ENCODE peak calls at places on chromosome 20, in four cellular contexts. One of them, this sample, is unnamed.

GRCh38 chr20:1811621-1812498 is 83.3 kb upstream of the SIRPA start:
- DNase-seq in K562: no peak
- DNase-seq in HL-60: no peak
- DNase-seq in GM12878: no peak
- DNase-seq in this sample: no peak

GRCh38 chr20:6588296-6588695 is 179.2 kb upstream of the BMP2 start:
- DNase-seq in K562: no peak
- DNase-seq in HL-60: no peak
- DNase-seq in GM12878: no peak
- DNase-seq in this sample: no peak

GRCh38 chr20:51631011-51631950 is 88.8 kb upstream of the NFATC2 start:
- DNase-seq in K562: peak
- DNase-seq in HL-60: peak
- DNase-seq in GM12878: no peak
- DNase-seq in this sample: no peak

GRCh38 chr20:59242714-59243626 is 57.4 kb upstream of the EDN3 start:
- DNase-seq in K562: no peak
- DNase-seq in HL-60: no peak
- DNase-seq in GM12878: no peak
- DNase-seq in this sample: no peak

GRCh38 chr20:20010639-20011500 is 6.3 kb upstream of the NAA20 start:
- DNase-seq in K562: no peak
- DNase-seq in HL-60: no peak
- DNase-seq in GM12878: no peak
- DNase-seq in this sample: no peak

GRCh38 chr20:9331707-9332435 is 182.5 kb upstream of the LAMP5 start:
- DNase-seq in K562: no peak
- DNase-seq in HL-60: no peak
- DNase-seq in GM12878: no peak
- DNase-seq in this sample: no peak

GRCh38 chr20:59962155-59962554 is 3.9 kb downstream of the CDH26 start:
- DNase-seq in K562: no peak
- DNase-seq in HL-60: no peak
- DNase-seq in GM12878: no peak
- DNase-seq in this sample: no peak

GRCh38 chr20:47273591-47274235 is 82.8 kb downstream of the ZMYND8 start:
- DNase-seq in K562: no peak
- DNase-seq in HL-60: no peak
- DNase-seq in GM12878: no peak
- DNase-seq in this sample: no peak

GRCh38 chr20:38842558-38842981 is 37.1 kb downstream of the PPP1R16B start:
- DNase-seq in K562: no peak
- DNase-seq in HL-60: no peak
- DNase-seq in GM12878: peak
- DNase-seq in this sample: peak

GRCh38 chr20:20549699-20550098 is 162.7 kb downstream of the RALGAPA2 start:
- DNase-seq in K562: no peak
- DNase-seq in HL-60: no peak
- DNase-seq in GM12878: no peak
- DNase-seq in this sample: no peak

GRCh38 chr20:32019156-32019510 is 8.9 kb downstream of the CCM2L start:
- DNase-seq in K562: peak
- DNase-seq in HL-60: no peak
- DNase-seq in GM12878: no peak
- DNase-seq in this sample: no peak

GRCh38 chr20:57680934-57681914 is 28.6 kb downstream of the PMEPA1 start:
- DNase-seq in K562: no peak
- DNase-seq in HL-60: no peak
- DNase-seq in GM12878: peak
- DNase-seq in this sample: no peak

GRCh38 chr20:56903421-56903820 is 274.3 kb downstream of the TFAP2C start:
- DNase-seq in K562: no peak
- DNase-seq in HL-60: no peak
- DNase-seq in GM12878: no peak
- DNase-seq in this sample: no peak

GRCh38 chr20:49644980-49645565 is 68.6 kb downstream of the B4GALT5 start:
- DNase-seq in K562: no peak
- DNase-seq in HL-60: no peak
- DNase-seq in GM12878: no peak
- DNase-seq in this sample: no peak

GRCh38 chr20:47187450-47188195 is 168.9 kb downstream of the ZMYND8 start:
- DNase-seq in K562: no peak
- DNase-seq in HL-60: no peak
- DNase-seq in GM12878: no peak
- DNase-seq in this sample: no peak

GRCh38 chr20:58880441-58880840 is 27.9 kb downstream of the GNAS start:
- DNase-seq in K562: no peak
- DNase-seq in HL-60: no peak
- DNase-seq in GM12878: no peak
- DNase-seq in this sample: no peak

GRCh38 chr20:49228676-49229075 is 9.5 kb downstream of the DDX27 start:
- DNase-seq in K562: no peak
- DNase-seq in HL-60: no peak
- DNase-seq in GM12878: no peak
- DNase-seq in this sample: no peak

GRCh38 chr20:32672982-32673727 is 586 bp downstream of the C20orf203 start:
- DNase-seq in K562: peak
- DNase-seq in HL-60: peak
- DNase-seq in GM12878: no peak
- DNase-seq in this sample: peak

GRCh38 chr20:60210779-60211617 is 252.8 kb downstream of the CDH26 start:
- DNase-seq in K562: peak
- DNase-seq in HL-60: peak
- DNase-seq in GM12878: no peak
- DNase-seq in this sample: peak

GRCh38 chr20:10581823-10582222 is 92.0 kb downstream of the JAG1 start:
- DNase-seq in K562: no peak
- DNase-seq in HL-60: no peak
- DNase-seq in GM12878: no peak
- DNase-seq in this sample: no peak

GRCh38 chr20:37327748-37328147 is 18.2 kb upstream of the SRC start:
- DNase-seq in K562: no peak
- DNase-seq in HL-60: no peak
- DNase-seq in GM12878: no peak
- DNase-seq in this sample: no peak

GRCh38 chr20:38209736-38210405 is 44.8 kb upstream of the TGM2 start:
- DNase-seq in K562: no peak
- DNase-seq in HL-60: no peak
- DNase-seq in GM12878: no peak
- DNase-seq in this sample: no peak

GRCh38 chr20:24957326-24957996 is 8.4 kb downstream of the CST7 start:
- DNase-seq in K562: no peak
- DNase-seq in HL-60: no peak
- DNase-seq in GM12878: no peak
- DNase-seq in this sample: no peak

GRCh38 chr20:41293269-41294037 is 24.1 kb downstream of the ZHX3 start:
- DNase-seq in K562: no peak
- DNase-seq in HL-60: no peak
- DNase-seq in GM12878: no peak
- DNase-seq in this sample: no peak

GRCh38 chr20:19737025-19737424 is 21.0 kb upstream of the RIN2 start:
- DNase-seq in K562: no peak
- DNase-seq in HL-60: peak
- DNase-seq in GM12878: peak
- DNase-seq in this sample: no peak

GRCh38 chr20:36629719-36630340 is 16.2 kb downstream of the SLA2 start:
- DNase-seq in K562: no peak
- DNase-seq in HL-60: no peak
- DNase-seq in GM12878: no peak
- DNase-seq in this sample: peak

GRCh38 chr20:35952480-35953410 is 1.6 kb downstream of the SCAND1 start:
- DNase-seq in K562: peak
- DNase-seq in HL-60: peak
- DNase-seq in GM12878: no peak
- DNase-seq in this sample: no peak

GRCh38 chr20:4511776-4512175 is 209.9 kb upstream of the PRND start:
- DNase-seq in K562: no peak
- DNase-seq in HL-60: no peak
- DNase-seq in GM12878: no peak
- DNase-seq in this sample: no peak

GRCh38 chr20:50292324-50293243 is 102.0 kb downstream of the CEBPB start:
- DNase-seq in K562: peak
- DNase-seq in HL-60: no peak
- DNase-seq in GM12878: no peak
- DNase-seq in this sample: no peak

GRCh38 chr20:12414446-12415274 is 497.0 kb downstream of the BTBD3 start:
- DNase-seq in K562: no peak
- DNase-seq in HL-60: no peak
- DNase-seq in GM12878: no peak
- DNase-seq in this sample: no peak

GRCh38 chr20:15188415-15188814 is 851.0 kb upstream of the FLRT3 start:
- DNase-seq in K562: no peak
- DNase-seq in HL-60: no peak
- DNase-seq in GM12878: no peak
- DNase-seq in this sample: no peak
- TF ChIP-seq SPI1 in K562: no peak
- TF ChIP-seq SPI1 in HL-60: no peak
- TF ChIP-seq SPI1 in GM12878: no peak
- TF ChIP-seq SPI1 in this sample: no peak

GRCh38 chr20:62307226-62308101 is 4.7 kb downstream of the ADRM1 start:
- DNase-seq in K562: no peak
- DNase-seq in HL-60: no peak
- DNase-seq in GM12878: no peak
- DNase-seq in this sample: no peak

GRCh38 chr20:62306440-62307187 is 3.8 kb downstream of the ADRM1 start:
- DNase-seq in K562: no peak
- DNase-seq in HL-60: no peak
- DNase-seq in GM12878: no peak
- DNase-seq in this sample: no peak

GRCh38 chr20:62309198-62309944 is 6.6 kb downstream of the ADRM1 start:
- DNase-seq in K562: no peak
- DNase-seq in HL-60: no peak
- DNase-seq in GM12878: peak
- DNase-seq in this sample: no peak

GRCh38 chr20:62309947-62310756 is 7.4 kb downstream of the ADRM1 start:
- DNase-seq in K562: no peak
- DNase-seq in HL-60: no peak
- DNase-seq in GM12878: no peak
- DNase-seq in this sample: no peak

GRCh38 chr20:62308102-62308822 is 5.5 kb downstream of the ADRM1 start:
- DNase-seq in K562: no peak
- DNase-seq in HL-60: no peak
- DNase-seq in GM12878: no peak
- DNase-seq in this sample: no peak
- TF ChIP-seq POLR2AphosphoS5 in K562: no peak
- TF ChIP-seq POLR2AphosphoS5 in HL-60: no peak
- TF ChIP-seq POLR2AphosphoS5 in GM12878: no peak
- TF ChIP-seq POLR2AphosphoS5 in this sample: no peak

GRCh38 chr20:53752971-53753879 is 159.6 kb upstream of the ZNF217 start:
- DNase-seq in K562: peak
- DNase-seq in HL-60: no peak
- DNase-seq in GM12878: no peak
- DNase-seq in this sample: no peak

GRCh38 chr20:53749499-53749898 is 155.9 kb upstream of the ZNF217 start:
- DNase-seq in K562: no peak
- DNase-seq in HL-60: no peak
- DNase-seq in GM12878: no peak
- DNase-seq in this sample: no peak

GRCh38 chr20:53750827-53751393 is 157.3 kb upstream of the ZNF217 start:
- DNase-seq in K562: no peak
- DNase-seq in HL-60: no peak
- DNase-seq in GM12878: peak
- DNase-seq in this sample: no peak

GRCh38 chr20:53752583-53752970 is 158.9 kb upstream of the ZNF217 start:
- DNase-seq in K562: no peak
- DNase-seq in HL-60: no peak
- DNase-seq in GM12878: no peak
- DNase-seq in this sample: no peak

GRCh38 chr20:53751394-53752368 is 158.0 kb upstream of the ZNF217 start:
- DNase-seq in K562: no peak
- DNase-seq in HL-60: peak
- DNase-seq in GM12878: peak
- DNase-seq in this sample: no peak
- TF ChIP-seq SPI1 in K562: peak
- TF ChIP-seq SPI1 in HL-60: peak
- TF ChIP-seq SPI1 in GM12878: peak
- TF ChIP-seq SPI1 in this sample: peak

DNA sequence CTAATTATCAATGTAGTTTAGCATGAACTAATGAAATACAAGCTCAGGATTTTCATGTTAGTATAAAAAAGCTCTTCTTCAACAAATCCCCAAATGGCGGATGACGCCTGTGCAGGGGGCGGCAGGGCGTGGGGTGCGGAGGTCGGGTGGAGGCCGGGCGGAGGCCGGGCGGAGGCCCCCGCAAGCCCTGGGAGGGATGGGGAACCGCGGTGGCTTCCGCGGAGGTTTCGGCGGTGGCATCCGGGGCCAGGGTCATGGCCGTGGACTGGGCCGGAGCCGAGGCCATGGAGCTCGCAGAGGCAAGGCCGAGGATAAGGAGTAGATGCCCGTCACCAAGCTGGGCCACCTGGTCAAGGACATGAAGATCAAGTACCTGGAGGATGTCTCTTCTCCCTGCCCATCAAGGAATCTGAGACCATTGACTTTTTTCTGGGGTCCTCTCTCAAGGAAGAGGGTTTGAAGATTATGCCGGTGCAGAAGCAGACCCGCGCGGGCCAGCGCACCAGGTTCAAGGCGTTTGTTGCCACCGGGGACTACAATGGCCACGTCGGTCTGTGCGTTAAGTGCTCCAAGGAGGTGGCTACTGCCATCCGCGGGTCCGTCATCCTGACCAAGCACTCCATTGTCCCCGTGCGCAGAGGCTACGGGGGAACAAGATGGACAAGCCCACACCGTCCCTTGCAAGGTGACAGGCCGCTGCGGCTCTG is 10.4 kb upstream of the EIF2S2 start:
- DNase-seq in K562: no peak
- DNase-seq in HL-60: no peak
- DNase-seq in GM12878: no peak
- DNase-seq in this sample: no peak
- TF ChIP-seq POLR2AphosphoS5 in K562: no peak
- TF ChIP-seq POLR2AphosphoS5 in HL-60: no peak
- TF ChIP-seq POLR2AphosphoS5 in GM12878: no peak
- TF ChIP-seq POLR2AphosphoS5 in this sample: no peak